ENCODE peak calls at places on chromosomes 6 and 20, in six cellular contexts. M, B, F, T, D and R are unnamed samples.

GRCh38 chr20:57389695-57390603 is 1.2 kb upstream of the RBM38 start:
- DNase-seq in M (no peak), F (peak; percentile 61), T (no peak), D (no peak), B (no peak), R (peak; percentile 71)

GRCh38 chr6:159077123-159077522 is 32.3 kb upstream of the TAGAP start:
- DNase-seq in T (peak; percentile 63), M (no peak), B (peak; percentile 34), F (no peak), D (no peak), R (peak; percentile 57)

GRCh38 chr6:28537509-28538140 is 11.9 kb downstream of the GPX5 start:
- DNase-seq in F (no peak), T (no peak), D (no peak), M (no peak), B (no peak), R (no peak)

GRCh38 chr6:31588871-31589650 is 3.0 kb downstream of the LST1 start:
- DNase-seq in F (no peak), M (no peak), T (no peak), B (peak; percentile 14), D (no peak), R (no peak)

GRCh38 chr20:12790856-12791255 is 217.9 kb upstream of the SPTLC3 start:
- DNase-seq in F (no peak), D (no peak), T (no peak), M (no peak), B (no peak), R (no peak)

GRCh38 chr6:116536216-116536621 is 9.3 kb downstream of the TRAPPC3L start:
- DNase-seq in B (peak; percentile 76), M (peak; percentile 34), T (no peak), F (no peak), D (peak; percentile 68), R (no peak)

GRCh38 chr6:33740204-33740608 is 6.5 kb downstream of the IP6K3 start:
- DNase-seq in F (no peak), B (peak; percentile 54), D (no peak), T (no peak), M (peak; percentile 50), R (no peak)

GRCh38 chr6:140156131-140156530 is 781.7 kb upstream of the CITED2 start:
- DNase-seq in B (no peak), T (no peak), F (no peak), D (no peak), M (no peak), R (no peak)

GRCh38 chr20:37581246-37581645 is 53.6 kb upstream of the BLCAP start:
- DNase-seq in D (no peak), M (no peak), T (no peak), B (no peak), F (no peak), R (no peak)

GRCh38 chr6:110529907-110530306 is 53.5 kb upstream of the SLC22A16 start:
- DNase-seq in M (no peak), T (no peak), D (no peak), B (no peak), F (no peak), R (no peak)

GRCh38 chr6:15063253-15063853 is 182.5 kb upstream of the JARID2 start:
- DNase-seq in T (no peak), M (peak; percentile 21), D (peak; percentile 27), B (no peak), F (peak; percentile 26), R (no peak)

GRCh38 chr6:20340459-20340858 is 61.2 kb upstream of the E2F3 start:
- DNase-seq in B (no peak), F (no peak), T (no peak), D (no peak), M (no peak), R (no peak)

GRCh38 chr6:111837007-111837406 is 36.2 kb downstream of the FYN start:
- DNase-seq in M (no peak), D (no peak), B (no peak), T (no peak), F (no peak), R (peak; percentile 67)

GRCh38 chr6:44059359-44060342 is 67.6 kb downstream of the MRPL14 start:
- DNase-seq in M (no peak), D (no peak), T (no peak), F (no peak), B (peak; percentile 92), R (no peak)

GRCh38 chr6:129793447-129793846 is 67.7 kb downstream of the TMEM244 start:
- DNase-seq in T (no peak), F (no peak), M (no peak), B (no peak), D (no peak), R (no peak)

GRCh38 chr20:2005831-2006426 is 12.1 kb upstream of the PDYN start:
- DNase-seq in D (peak; percentile 64), F (peak; percentile 34), M (peak; percentile 62), T (no peak), B (peak; percentile 70), R (peak; percentile 35)

GRCh38 chr6:110878751-110879539 is 4.4 kb downstream of the AMD1 start:
- DNase-seq in B (peak; percentile 61), M (no peak), T (no peak), D (peak; percentile 34), F (peak; percentile 42), R (peak; percentile 23)

GRCh38 chr6:146916435-146917015 is 287.7 kb upstream of the STXBP5 start:
- DNase-seq in T (no peak), F (no peak), M (no peak), D (no peak), B (peak; percentile 41), R (no peak)

GRCh38 chr20:57672164-57672563 is 37.7 kb downstream of the PMEPA1 start:
- DNase-seq in B (peak; percentile 32), M (peak; percentile 70), D (no peak), F (peak; percentile 20), T (peak; percentile 45), R (no peak)

GRCh38 chr20:5160882-5161281 is 34.1 kb downstream of the CDS2 start:
- DNase-seq in B (no peak), D (no peak), M (no peak), F (no peak), T (no peak), R (no peak)

GRCh38 chr6:85126448-85127178 is 323.3 kb upstream of the NT5E start:
- DNase-seq in M (no peak), B (peak; percentile 79), D (peak; percentile 34), F (no peak), T (no peak), R (no peak)

GRCh38 chr20:40532103-40532502 is 156.9 kb downstream of the MAFB start:
- DNase-seq in D (no peak), F (no peak), T (no peak), M (no peak), B (peak; percentile 29), R (no peak)
- H3K9me3 ChIP-seq in D (no peaks in the 10 kb centered on the region), F (no peaks in the 10 kb centered on the region), T (no peaks in the 10 kb centered on the region), M (no peaks in the 10 kb centered on the region), B (no peaks in the 10 kb centered on the region), R (no peaks in the 10 kb centered on the region)

GRCh38 chr20:15491564-15491963 is 1081.7 kb downstream of the KIF16B start:
- DNase-seq in T (no peak), B (no peak), M (no peak), D (no peak), F (no peak), R (no peak)

GRCh38 chr20:15487030-15487429 is 1086.2 kb downstream of the KIF16B start:
- DNase-seq in T (no peak), D (no peak), F (no peak), M (no peak), B (no peak), R (no peak)

GRCh38 chr20:15482525-15482924 is 1090.7 kb downstream of the KIF16B start:
- DNase-seq in F (no peak), T (no peak), D (no peak), M (no peak), B (no peak), R (no peak)

DNA sequence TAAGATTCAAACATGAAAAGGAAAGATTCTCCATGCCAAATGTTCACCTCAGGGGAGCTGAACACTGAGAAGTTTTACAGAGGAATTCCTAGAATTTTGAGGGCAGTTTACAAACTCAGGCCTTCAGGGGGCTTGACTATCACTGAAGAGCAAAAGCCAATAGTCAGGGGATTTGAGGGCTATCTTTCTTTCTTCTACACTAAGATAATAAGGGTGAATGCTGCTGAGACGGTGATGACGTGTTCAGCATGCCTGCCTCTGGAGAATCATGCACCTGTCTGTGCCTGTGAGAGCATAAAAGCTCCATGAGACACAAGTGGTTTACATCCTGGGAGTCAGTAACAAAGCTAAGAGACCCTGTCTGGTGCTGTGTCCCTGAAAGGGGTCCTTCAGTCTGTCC is 1085.6 kb downstream of the KIF16B start:
- DNase-seq in D (no peak), F (no peak), T (no peak), B (no peak), M (no peak), R (no peak)
- H3K9me3 ChIP-seq in D (no peaks in the 10 kb centered on the region), F (no peaks in the 10 kb centered on the region), T (no peaks in the 10 kb centered on the region), B (no peaks in the 10 kb centered on the region), M (no peaks in the 10 kb centered on the region), R (no peaks in the 10 kb centered on the region)

DNA sequence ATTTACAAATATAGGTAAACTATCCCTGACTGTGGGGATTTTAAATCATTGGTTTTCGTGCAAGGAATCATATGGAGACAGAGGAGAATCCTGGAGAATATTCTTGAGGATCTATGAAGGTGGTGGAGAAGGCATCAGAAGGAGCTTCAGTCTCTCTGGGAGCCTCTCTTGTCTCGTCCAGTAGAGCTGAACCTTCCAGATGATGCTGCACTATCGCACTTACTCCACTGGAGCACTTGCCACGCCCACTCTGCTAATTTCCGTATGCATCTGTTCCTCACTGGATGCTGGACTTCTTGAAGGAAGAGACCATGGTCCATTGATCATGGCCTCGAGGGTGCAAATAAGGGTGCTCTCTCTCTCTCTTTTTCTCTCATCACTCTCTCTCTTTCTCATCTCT is 36.8 kb downstream of the C6orf118 start:
- DNase-seq in B (no peak), F (no peak), T (no peak), D (no peak), M (no peak), R (no peak)
- H3K9me3 ChIP-seq in B (no peaks in the 10 kb centered on the region), F (no peaks in the 10 kb centered on the region), T (no peaks in the 10 kb centered on the region), D (no peaks in the 10 kb centered on the region), M (no peaks in the 10 kb centered on the region), R (no peaks in the 10 kb centered on the region)

GRCh38 chr6:168711049-168711640 is 270.2 kb downstream of the SMOC2 start:
- DNase-seq in T (no peak), F (no peak), M (no peak), B (peak; percentile 11), D (peak; percentile 39), R (no peak)

GRCh38 chr6:168713839-168714238 is 272.9 kb downstream of the SMOC2 start:
- DNase-seq in F (no peak), M (no peak), B (peak; percentile 22), D (no peak), T (no peak), R (no peak)

GRCh38 chr6:168709991-168710390 is 269.0 kb downstream of the SMOC2 start:
- DNase-seq in M (no peak), B (no peak), D (no peak), T (no peak), F (no peak), R (no peak)

GRCh38 chr6:168713013-168713412 is 272.0 kb downstream of the SMOC2 start:
- DNase-seq in T (no peak), M (no peak), F (no peak), B (no peak), D (no peak), R (no peak)

DNA sequence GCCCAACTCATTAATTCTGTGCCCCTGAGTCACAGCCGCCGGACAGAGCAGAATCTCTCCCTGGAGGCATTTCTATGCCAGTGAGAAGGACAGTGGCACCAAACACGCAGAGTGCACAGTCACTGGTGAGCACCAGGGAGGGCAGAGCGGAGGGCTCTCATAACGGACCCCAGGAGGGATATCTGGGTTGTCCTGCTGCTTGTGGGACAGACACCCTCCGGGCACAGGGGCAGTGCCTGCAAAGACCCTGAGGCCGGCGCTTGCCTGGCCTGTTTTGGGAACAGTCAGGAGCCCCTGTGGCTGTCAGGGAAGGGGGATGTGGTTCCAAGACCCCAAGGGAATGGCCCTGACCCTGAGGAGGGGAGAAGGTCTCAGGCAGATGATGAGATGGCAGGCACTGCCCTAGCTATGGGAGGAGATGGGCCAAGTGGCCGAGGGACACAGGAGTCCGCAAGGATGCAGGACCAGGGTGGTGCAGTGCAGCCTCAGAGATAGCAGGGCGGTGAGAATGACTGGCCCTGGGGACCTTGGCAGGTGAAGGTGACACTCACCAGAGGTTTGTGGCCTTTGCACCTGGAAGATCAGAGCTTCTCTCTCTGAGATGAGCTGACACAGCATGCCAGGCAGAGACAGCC is 270.8 kb downstream of the SMOC2 start:
- DNase-seq in T (no peak), D (no peak), B (no peak), F (no peak), M (no peak), R (no peak)
- H3K9me3 ChIP-seq in T (no peaks in the 10 kb centered on the region), D (no peaks in the 10 kb centered on the region), B (no peaks in the 10 kb centered on the region), F (no peaks in the 10 kb centered on the region), M (no peaks in the 10 kb centered on the region), R (no peaks in the 10 kb centered on the region)